ENCODE peak calls at places on chromosomes 3 and 15, in eight cellular contexts. L is neural progenitor cell, S is ovary, M is cardiac muscle cell, T is tibial artery, V is thoracic aorta, F is retinal pigment epithelial cell, E is coronary artery. D is an unnamed sample.

GRCh38 chr15:49370782-49371181 is 52.3 kb upstream of the FGF7 start:
- DNase-seq in M (peak; percentile 47), S (no peak), E (no peak), T (no peak), L (no peak), V (no peak), F (no peak), D (no peak)

GRCh38 chr3:24520941-24521305 is 26.3 kb upstream of the THRB start:
- DNase-seq in M (no peak), L (no peak), S (no peak), T (no peak), E (no peak), F (no peak), V (no peak), D (no peak)

GRCh38 chr3:129609591-129610169 is 3.2 kb upstream of the PLXND1 start:
- DNase-seq in L (no peak), E (no peak), S (no peak), T (no peak), F (no peak), V (no peak), M (peak; percentile 53), D (no peak)

GRCh38 chr15:78640840-78641733 is at the start of gene CHRNB4:
- DNase-seq in F (no peak), V (no peak), M (peak; percentile 41), T (no peak), L (peak; percentile 92), S (no peak), E (no peak), D (no peak)

GRCh38 chr3:97138914-97139541 is 324.6 kb downstream of the EPHA6 start:
- DNase-seq in M (no peak), T (no peak), V (no peak), L (peak; percentile 33), E (no peak), S (no peak), F (no peak), D (no peak)

GRCh38 chr15:22241451-22241850 is 161.1 kb downstream of the OR4M2 start:
- DNase-seq in E (no peak), L (no peak), S (no peak), V (no peak), F (no peak), M (no peak), T (no peak), D (no peak)

GRCh38 chr3:69354948-69355347 is 30.9 kb downstream of the FRMD4B start:
- DNase-seq in M (no peak), F (no peak), T (no peak), S (no peak), E (no peak), V (no peak), L (no peak), D (no peak)

GRCh38 chr15:77107531-77108355 is 36.8 kb upstream of the TSPAN3 start:
- DNase-seq in T (peak; percentile 80), L (peak; percentile 83), M (peak; percentile 75), S (peak; percentile 69), F (no peak), E (no peak), V (no peak), D (no peak)

GRCh38 chr15:98712845-98713584 is 64.7 kb downstream of the IGF1R start:
- DNase-seq in M (no peak), E (no peak), T (no peak), V (no peak), L (no peak), F (no peak), S (no peak), D (no peak)

GRCh38 chr15:70264014-70264492 is 166.3 kb upstream of the TLE3 start:
- DNase-seq in E (no peak), V (no peak), F (no peak), S (peak; percentile 48), T (no peak), M (peak; percentile 18), L (peak; percentile 68), D (no peak)

GRCh38 chr3:172332256-172333041 is 115.8 kb downstream of the GHSR start:
- DNase-seq in S (peak; percentile 81), L (peak; percentile 60), F (no peak), E (no peak), M (peak; percentile 75), T (no peak), V (no peak), D (no peak)

GRCh38 chr3:141659821-141660597 is 78.1 kb upstream of the RNF7 start:
- DNase-seq in T (peak; percentile 84), E (no peak), M (peak; percentile 60), V (peak; percentile 9), F (no peak), L (peak; percentile 78), S (peak; percentile 49), D (no peak)

GRCh38 chr15:92395557-92395956 is 1.9 kb downstream of the ST8SIA2 start:
- DNase-seq in F (no peak), V (no peak), T (no peak), S (no peak), L (no peak), M (no peak), E (no peak), D (no peak)

GRCh38 chr3:156834435-156834834 is 8.3 kb downstream of the LEKR1 start:
- DNase-seq in F (no peak), V (no peak), E (no peak), M (no peak), T (no peak), L (no peak), S (no peak), D (no peak)

DNA sequence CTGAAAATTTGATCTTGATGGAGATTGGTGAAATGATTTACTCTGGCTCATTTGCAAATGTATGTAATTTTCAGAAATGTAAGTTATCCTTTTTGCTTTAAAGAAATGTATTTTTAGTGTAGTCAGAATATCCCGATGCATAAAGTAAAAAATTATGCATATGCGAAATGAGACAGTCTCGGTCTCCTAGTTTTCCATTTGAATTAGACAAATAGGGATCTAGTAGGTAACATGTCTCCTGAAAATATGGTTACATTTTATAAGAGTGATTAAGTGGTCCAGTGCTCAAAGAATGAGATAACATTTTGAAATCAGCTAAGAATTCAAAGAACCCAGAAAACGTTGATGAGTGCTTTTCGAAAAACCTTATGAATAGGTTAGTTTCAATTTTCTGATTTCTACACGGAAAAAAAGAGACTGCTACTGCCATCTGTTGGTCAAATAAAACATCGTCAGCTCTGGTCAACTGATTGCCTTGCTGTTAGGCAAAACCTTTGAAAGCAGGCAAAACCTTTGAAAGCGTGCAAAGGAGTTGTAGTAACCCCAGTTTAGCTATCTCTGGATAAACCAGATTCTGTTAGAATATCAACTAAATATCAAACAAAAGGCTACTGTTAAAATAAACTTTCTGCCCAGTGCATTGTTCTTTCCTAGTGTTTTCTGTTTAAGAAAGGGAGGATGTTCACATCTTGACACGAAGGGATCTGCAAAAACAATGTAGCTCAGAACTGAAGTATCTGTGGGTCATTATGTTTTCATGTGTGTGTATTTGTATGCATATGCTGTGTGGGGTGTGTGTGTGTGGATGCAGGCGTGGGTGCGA is 59.3 kb upstream of the CHMP2B start:
- DNase-seq in V (no peak), E (no peak), T (no peak), S (peak; percentile 35), F (no peak), L (peak; percentile 60), M (peak; percentile 72), D (peak; percentile 16)
- TF ChIP-seq CTCF in V (peak; percentile 42), E (peak; percentile 48), T (peak; percentile 59), S (peak; percentile 11), F (peak; percentile 69), L (peak; percentile 72), M (peak; percentile 62), D (peak; percentile 69)

DNA sequence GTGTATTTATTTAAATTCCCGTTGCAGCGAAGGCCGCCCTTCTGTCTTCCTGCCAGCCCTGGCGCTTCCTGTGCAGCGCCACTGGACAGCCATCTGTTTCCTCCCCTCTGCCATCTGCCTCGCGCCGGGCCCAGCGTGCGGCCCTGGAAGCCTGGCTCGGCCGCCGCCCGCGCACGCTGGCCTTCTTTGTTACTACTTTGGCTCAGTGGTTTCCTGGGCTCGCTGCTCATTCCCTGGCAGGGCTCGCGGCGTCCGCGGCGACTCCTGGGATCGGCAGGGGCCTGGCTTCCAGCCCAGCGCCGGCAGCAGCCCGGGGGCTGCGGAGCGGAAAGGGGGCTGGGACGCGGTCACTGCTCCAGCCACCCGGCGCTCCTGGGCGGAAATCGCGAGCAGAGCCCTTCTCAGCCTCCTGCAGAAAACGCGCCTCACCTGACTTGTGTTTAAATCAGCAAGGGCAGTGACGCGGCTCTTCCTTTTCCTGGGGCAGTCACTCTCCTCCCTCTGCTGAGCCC is 9.9 kb downstream of the CMTM7 start:
- DNase-seq in V (no peak), L (peak; percentile 90), E (peak; percentile 85), T (peak; percentile 90), S (peak; percentile 63), F (peak; percentile 66), M (peak; percentile 88), D (no peak)
- TF ChIP-seq CTCF in V (no peak), L (no peak), E (no peak), T (no peak), S (no peak), F (no peak), M (no peak), D (no peak)

DNA sequence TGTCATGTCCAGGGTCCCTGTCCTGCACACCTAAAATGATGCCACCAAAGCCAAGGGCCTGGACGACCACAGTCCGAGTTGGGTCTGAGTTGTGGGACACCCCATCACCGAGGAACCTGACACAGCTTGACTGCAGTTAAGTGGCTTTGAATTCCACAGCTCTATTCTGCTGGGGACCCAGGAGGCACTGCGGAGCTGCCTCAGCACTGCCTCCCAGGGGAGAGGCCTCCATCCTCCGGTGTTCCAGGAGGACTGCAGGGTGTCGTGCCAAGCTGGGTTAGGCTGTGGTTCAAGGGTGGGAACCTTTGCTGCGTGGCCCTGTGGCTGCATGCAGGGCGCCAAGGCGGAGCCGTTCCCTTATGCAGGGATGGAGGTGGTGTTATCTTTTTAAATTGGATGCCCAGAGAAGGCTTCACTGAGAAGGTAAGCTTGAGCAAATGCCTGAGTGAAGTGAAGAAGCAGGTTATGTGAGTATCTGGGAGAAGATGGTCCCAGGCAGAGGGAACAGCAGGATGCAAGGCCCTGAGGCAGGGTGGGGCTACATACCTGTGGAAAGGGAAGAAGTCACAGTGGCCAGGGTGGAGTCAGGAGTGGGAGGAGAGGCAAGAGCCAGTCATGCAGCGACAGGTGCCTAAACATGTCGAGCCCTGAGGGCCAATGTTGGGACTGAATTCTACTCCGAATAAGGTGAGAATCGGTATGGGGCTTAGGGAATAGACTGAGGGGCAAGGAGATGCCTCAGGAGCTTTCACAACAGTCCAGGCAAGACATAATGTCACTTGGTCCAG is 144.8 kb downstream of the TPRA1 start:
- DNase-seq in S (peak; percentile 3), L (no peak), E (peak; percentile 55), M (no peak), T (peak; percentile 34), V (no peak), F (no peak), D (no peak)
- TF ChIP-seq CTCF in S (no peak), L (no peak), E (no peak), M (no peak), T (no peak), V (no peak), F (no peak), D (no peak)

DNA sequence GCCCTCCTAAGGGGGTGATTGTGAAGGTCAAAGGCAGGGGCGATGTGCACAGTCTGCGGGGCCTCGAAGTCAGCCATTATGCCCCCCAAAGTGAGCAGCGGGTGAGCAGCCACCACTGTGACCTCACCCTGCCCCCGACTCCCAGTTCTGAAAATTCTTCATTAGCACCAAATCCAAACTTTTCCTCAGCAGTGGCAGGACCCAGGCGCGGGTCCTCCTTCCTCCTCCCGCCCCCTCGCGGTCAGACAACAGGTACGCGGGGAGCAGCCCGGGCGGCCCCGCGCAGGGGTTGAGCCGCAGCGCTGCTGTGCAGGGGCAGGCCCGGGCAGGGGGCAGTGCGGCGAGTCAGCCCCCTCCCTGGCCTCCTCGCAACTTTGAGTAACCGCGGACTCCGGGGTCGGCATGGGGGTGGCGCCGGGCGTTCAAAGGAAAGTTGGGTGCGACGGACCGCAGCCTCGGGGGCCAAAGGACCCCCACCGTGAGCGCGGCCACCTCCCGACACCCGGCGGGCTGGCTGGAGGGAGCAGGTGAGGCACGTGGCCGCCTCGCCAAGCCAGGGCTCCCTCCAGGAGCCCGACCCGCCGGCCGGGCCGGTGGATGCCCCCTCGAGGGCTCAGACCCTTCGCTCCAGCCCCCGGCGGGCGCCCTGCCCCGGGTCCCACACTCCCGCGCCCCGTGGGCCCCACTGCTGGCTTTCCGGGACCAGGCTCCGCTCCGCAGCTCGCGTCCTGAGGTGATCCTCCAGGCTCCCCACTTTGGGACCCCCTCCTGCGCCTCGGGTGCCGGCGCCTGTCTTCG is 49.4 kb upstream of the CCDC174 start:
- DNase-seq in E (no peak), F (no peak), M (no peak), S (no peak), L (peak; percentile 76), T (peak; percentile 60), V (no peak), D (no peak)
- TF ChIP-seq CTCF in E (no peak), F (peak; percentile 28), M (peak; percentile 15), S (no peak), L (peak; percentile 56), T (no peak), V (no peak), D (no peak)

D was measured in AG09319.